ENCODE peak calls at places on chromosomes 5 and 9, in five cellular contexts. C is AG10803, X is astrocyte of the cerebellum, G is neural progenitor cell, P is right lobe of liver. W is an unnamed sample.

GRCh38 chr5:135034186-135034962 is at the start of gene PITX1:
- DNase-seq in C (peak; percentile 12), X (no peak), G (peak; percentile 85), P (peak; percentile 18), W (peak; percentile 40)

GRCh38 chr5:172164773-172165212 is 23.2 kb downstream of the STK10 start:
- DNase-seq in C (peak; percentile 47), X (no peak), G (no peak), P (no peak), W (no peak)

GRCh38 chr9:19161257-19162025 is 34.1 kb upstream of the PLIN2 start:
- DNase-seq in C (peak; percentile 95), X (peak; percentile 23), G (no peak), P (peak; percentile 47), W (peak; percentile 97)

GRCh38 chr5:98333921-98334320 is 439.5 kb upstream of the RGMB start:
- DNase-seq in C (no peak), X (no peak), G (no peak), P (no peak), W (no peak)

GRCh38 chr5:97163360-97163764 is 19.7 kb downstream of the RIOK2 start:
- DNase-seq in C (peak; percentile 20), X (peak; percentile 9), G (no peak), P (no peak), W (no peak)

GRCh38 chr5:35926389-35927051 is 11.9 kb downstream of the CAPSL start:
- DNase-seq in C (peak; percentile 38), X (no peak), G (peak; percentile 76), P (no peak), W (no peak)

GRCh38 chr5:138102454-138103320 is 18.9 kb downstream of the WNT8A start:
- DNase-seq in C (no peak), X (no peak), G (no peak), P (no peak), W (no peak)

GRCh38 chr9:76371901-76372300 is 22.3 kb downstream of the RFK start:
- DNase-seq in C (peak; percentile 62), X (no peak), G (no peak), P (no peak), W (no peak)

DNA sequence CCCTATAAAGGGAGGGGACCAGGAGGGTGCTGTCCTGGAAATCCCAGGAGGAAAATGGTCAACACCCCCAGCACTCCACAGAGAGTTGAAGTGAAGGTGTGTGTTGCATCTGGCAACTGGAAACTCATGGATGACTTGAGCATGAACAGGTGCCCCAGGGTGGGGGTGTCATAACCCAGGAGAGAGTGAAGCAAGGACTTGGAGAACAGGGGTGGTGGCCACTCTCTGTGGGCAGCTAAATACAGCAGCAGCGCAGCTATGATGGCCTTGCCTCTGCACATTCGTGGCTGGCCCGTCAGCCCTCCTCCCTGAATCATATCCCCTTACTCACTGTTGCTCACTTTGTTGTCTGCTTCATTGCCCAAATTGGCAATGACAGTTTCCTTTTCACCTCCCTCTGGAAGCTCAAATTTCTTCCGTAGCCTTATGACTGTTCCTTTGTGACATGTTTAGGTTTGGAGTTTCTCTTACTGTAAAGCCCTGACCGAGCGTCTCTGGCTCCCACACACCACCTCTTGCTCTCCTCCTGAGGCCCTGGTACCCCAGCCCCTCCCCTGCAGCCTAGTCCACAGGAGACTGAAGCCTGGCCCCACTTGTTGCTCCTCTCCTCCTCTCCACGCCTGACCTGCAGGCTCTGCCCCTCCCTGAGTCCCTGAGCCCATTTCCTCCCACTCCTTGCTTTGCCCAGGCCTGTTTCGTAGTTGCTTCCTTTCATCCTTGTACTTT is 185.8 kb downstream of the CD180 start:
- DNase-seq in C (peak; percentile 43), X (no peak), G (no peak), P (no peak), W (no peak)
- H3K4me3 ChIP-seq in C (peak overlapping the region; percentile 16), X (no peak overlapping the region), G (no peak overlapping the region), P (no peak overlapping the region), W (peak overlapping the region; percentile 3)

GRCh38 chr5:113682497-113683136 is 169.1 kb downstream of the YTHDC2 start:
- DNase-seq in C (peak; percentile 14), X (no peak), G (peak; percentile 40), P (no peak), W (no peak)
- TF ChIP-seq CTCF in C (peak; percentile 36), X (no peak), G (peak; percentile 46), P (no peak), W (no peak)

DNA sequence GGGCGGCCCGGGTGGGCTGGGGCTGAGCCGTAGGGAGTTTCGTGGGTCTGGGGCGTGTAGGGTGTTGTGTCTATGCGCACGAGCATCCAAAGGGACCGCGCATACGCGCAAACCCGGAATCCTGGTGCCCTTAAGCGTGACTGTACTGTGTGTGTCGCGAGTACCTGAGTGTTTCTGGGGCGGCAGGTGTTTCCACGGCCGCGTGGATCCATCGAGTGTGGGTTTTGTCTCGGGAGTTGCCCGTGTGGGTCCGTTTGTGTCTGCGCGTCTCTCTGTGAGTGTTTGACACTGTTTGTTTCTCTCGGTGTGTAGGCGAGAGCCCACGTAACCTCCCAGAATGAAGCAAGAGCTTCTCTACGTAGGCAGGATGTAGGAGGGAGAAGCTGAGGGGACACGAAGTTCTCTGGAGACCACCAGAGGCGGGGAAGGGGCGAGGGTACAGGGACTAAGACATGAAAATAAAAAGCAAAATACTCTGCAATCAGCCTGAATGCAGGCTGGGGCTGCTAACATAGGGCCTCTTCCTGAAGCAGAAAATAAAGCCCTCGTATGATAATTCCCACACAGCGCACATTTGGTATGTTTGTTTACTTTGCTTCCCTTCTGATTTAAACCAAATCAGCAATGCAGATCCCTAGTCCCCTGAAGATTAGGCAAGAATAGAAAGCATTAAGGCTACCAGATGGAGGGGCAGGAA is 583 bp upstream of the BRINP1 start:
- DNase-seq in C (no peak), X (no peak), G (no peak), P (no peak), W (no peak)
- H3K4me3 ChIP-seq in C (peak overlapping the region; percentile 34), X (peak overlapping the region; percentile 48), G (peak overlapping the region; percentile 74), P (no peak overlapping the region), W (peak overlapping the region; percentile 27)

GRCh38 chr5:68237715-68238114 is 22.2 kb downstream of the PIK3R1 start:
- DNase-seq in C (no peak), X (no peak), G (no peak), P (no peak), W (no peak)

GRCh38 chr5:68242743-68243142 is 27.2 kb downstream of the PIK3R1 start:
- DNase-seq in C (peak; percentile 16), X (peak; percentile 53), G (no peak), P (no peak), W (no peak)

GRCh38 chr5:68240771-68241170 is 25.2 kb downstream of the PIK3R1 start:
- DNase-seq in C (no peak), X (no peak), G (no peak), P (no peak), W (no peak)

GRCh38 chr5:68240196-68240595 is 24.6 kb downstream of the PIK3R1 start:
- DNase-seq in C (no peak), X (no peak), G (no peak), P (no peak), W (no peak)

DNA sequence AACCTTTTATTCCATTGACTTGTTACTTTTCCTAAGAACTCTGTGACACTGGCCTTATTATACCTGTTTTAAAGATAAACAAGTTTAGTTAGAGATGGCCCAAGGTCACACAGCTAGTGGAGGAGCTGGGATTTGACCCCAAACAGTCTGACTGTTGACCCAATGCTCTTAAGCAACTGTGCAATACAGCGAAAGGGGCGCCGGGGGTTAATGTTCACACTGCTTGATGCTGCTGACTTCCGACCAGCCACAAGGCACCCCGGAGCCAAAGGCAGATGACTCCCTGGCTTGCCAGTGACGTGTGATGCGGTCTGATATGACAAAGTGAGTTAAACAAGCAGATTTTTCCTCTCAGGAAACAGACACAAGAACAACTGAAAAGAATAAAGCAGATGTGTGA is 23.9 kb downstream of the PIK3R1 start:
- DNase-seq in C (peak; percentile 91), X (peak; percentile 33), G (no peak), P (peak; percentile 87), W (peak; percentile 52)
- TF ChIP-seq CTCF in C (no peak), X (no peak), G (no peak), P (no peak), W (no peak)

DNA sequence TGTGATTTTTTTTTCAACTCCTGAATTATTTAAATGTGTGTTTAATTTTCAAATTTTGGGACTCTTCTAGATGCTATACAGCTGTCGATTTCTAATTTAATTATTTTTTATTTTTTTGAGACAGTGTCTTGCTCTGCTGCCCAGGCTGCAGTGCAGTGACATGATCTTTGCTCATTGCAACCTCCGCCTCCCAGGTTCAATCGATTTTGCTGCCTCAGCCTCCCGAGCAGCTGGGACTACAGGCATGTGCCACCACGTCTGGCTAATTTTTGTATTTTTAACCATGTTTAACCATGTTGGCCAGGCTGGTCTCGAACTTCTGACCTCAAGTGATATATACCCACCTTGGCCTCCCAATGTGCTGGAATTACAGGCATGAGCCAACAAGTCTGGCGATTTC is 28.6 kb downstream of the CSNK1G3 start:
- DNase-seq in C (no peak), X (no peak), G (no peak), P (no peak), W (no peak)
- H3K4me3 ChIP-seq in C (no peak overlapping the region), X (no peak overlapping the region), G (no peak overlapping the region), P (no peak overlapping the region), W (no peak overlapping the region)

GRCh38 chr9:89428222-89428761 is 69.6 kb downstream of the SEMA4D start:
- DNase-seq in C (no peak), X (no peak), G (no peak), P (no peak), W (no peak)

GRCh38 chr9:89427621-89428221 is 70.2 kb downstream of the SEMA4D start:
- DNase-seq in C (no peak), X (no peak), G (no peak), P (no peak), W (no peak)

GRCh38 chr9:89430995-89431394 is 66.9 kb downstream of the SEMA4D start:
- DNase-seq in C (no peak), X (no peak), G (no peak), P (no peak), W (no peak)

GRCh38 chr9:89426389-89426961 is 71.4 kb downstream of the SEMA4D start:
- DNase-seq in C (no peak), X (no peak), G (no peak), P (no peak), W (no peak)

GRCh38 chr9:89428901-89429890 is 68.7 kb downstream of the SEMA4D start:
- DNase-seq in C (no peak), X (no peak), G (peak; percentile 46), P (no peak), W (no peak)
- TF ChIP-seq CTCF in C (peak; percentile 19), X (peak; percentile 28), G (peak; percentile 57), P (no peak), W (peak; percentile 15)

GRCh38 chr9:121701736-121702261 is 50.4 kb downstream of the DAB2IP start:
- DNase-seq in C (no peak), X (no peak), G (no peak), P (no peak), W (no peak)
- H3K4me3 ChIP-seq in C (no peak overlapping the region), X (no peak overlapping the region), G (no peak overlapping the region), P (no peak overlapping the region), W (no peak overlapping the region)

GRCh38 chr5:148826082-148826971 is at the start of gene ADRB2:
- DNase-seq in C (peak; percentile 86), X (peak; percentile 62), G (peak; percentile 96), P (peak; percentile 98), W (peak; percentile 48)
- TF ChIP-seq CTCF in C (no peak), X (no peak), G (no peak), P (no peak), W (no peak)